ENCODE peak calls at places on chromosomes 13 and 19, in seven cellular contexts. G, E, Q, R, N, O and K are unnamed samples.

GRCh38 chr19:43562211-43562697 is 13.1 kb downstream of the XRCC1 start:
- DNase-seq in G (no peak), E (no peak), Q (no peak), R (no peak), N (no peak), O (no peak), K (no peak)

GRCh38 chr13:70960841-70961443 is 852.7 kb upstream of the KLHL1 start:
- DNase-seq in G (no peak), E (no peak), Q (peak), R (peak), N (no peak), O (peak), K (no peak)

GRCh38 chr19:39265321-39265916 is 2.8 kb upstream of the IFNL2 start:
- DNase-seq in G (peak), E (no peak), Q (no peak), R (peak), N (no peak), O (peak), K (no peak)

GRCh38 chr19:56725829-56726424 is 54.4 kb upstream of the ZNF835 start:
- DNase-seq in G (peak), E (no peak), Q (no peak), R (no peak), N (no peak), O (no peak), K (no peak)

GRCh38 chr19:41565384-41565730 is 10.6 kb upstream of the CEACAM21 start:
- DNase-seq in G (no peak), E (no peak), Q (no peak), R (no peak), N (no peak), O (no peak), K (no peak)

GRCh38 chr19:48686103-48686502 is 9.7 kb upstream of the FUT2 start:
- DNase-seq in G (no peak), E (no peak), Q (no peak), R (no peak), N (no peak), O (no peak), K (no peak)

GRCh38 chr13:48144413-48145035 is 49.6 kb upstream of the MED4 start:
- DNase-seq in G (peak), E (peak), Q (no peak), R (no peak), N (peak), O (no peak), K (no peak)

GRCh38 chr13:110431851-110432294 is 124.8 kb downstream of the COL4A2 start:
- DNase-seq in G (no peak), E (peak), Q (no peak), R (peak), N (no peak), O (no peak), K (no peak)

GRCh38 chr19:53013621-53014020 is at the start of gene ERVV-1:
- DNase-seq in G (no peak), E (no peak), Q (no peak), R (no peak), N (no peak), O (no peak), K (no peak)

GRCh38 chr19:12994701-12995595 is at the start of gene NFIX:
- DNase-seq in G (peak), E (peak), Q (peak), R (peak), N (peak), O (peak), K (no peak)

GRCh38 chr13:91553584-91553983 is 155.2 kb downstream of the GPC5 start:
- DNase-seq in G (no peak), E (no peak), Q (no peak), R (no peak), N (no peak), O (no peak), K (no peak)

GRCh38 chr13:95154441-95154886 is 146.8 kb downstream of the ABCC4 start:
- DNase-seq in G (no peak), E (no peak), Q (peak), R (no peak), N (no peak), O (no peak), K (no peak)

GRCh38 chr19:17686027-17686511 is 2.1 kb downstream of the UNC13A start:
- DNase-seq in G (no peak), E (no peak), Q (no peak), R (no peak), N (no peak), O (peak), K (no peak)

GRCh38 chr13:35499131-35500051 is 22.9 kb upstream of the MAB21L1 start:
- DNase-seq in G (no peak), E (peak), Q (no peak), R (no peak), N (no peak), O (no peak), K (no peak)

GRCh38 chr19:35157431-35157830 is 2.9 kb downstream of the FXYD5 start:
- DNase-seq in G (no peak), E (no peak), Q (no peak), R (no peak), N (no peak), O (no peak), K (no peak)

GRCh38 chr19:4090351-4091220 is 23.9 kb upstream of the ZBTB7A start:
- DNase-seq in G (no peak), E (no peak), Q (no peak), R (no peak), N (no peak), O (no peak), K (no peak)

GRCh38 chr19:41540041-41540695 is 35.8 kb upstream of the CEACAM21 start:
- DNase-seq in G (no peak), E (no peak), Q (no peak), R (no peak), N (no peak), O (no peak), K (no peak)

GRCh38 chr13:69199664-69200063 is 908.0 kb upstream of the ATXN8OS start:
- DNase-seq in G (no peak), E (no peak), Q (no peak), R (peak), N (no peak), O (no peak), K (no peak)

GRCh38 chr19:51607077-51607476 is 23.1 kb downstream of the SIGLEC5 start:
- DNase-seq in G (no peak), E (no peak), Q (no peak), R (no peak), N (no peak), O (no peak), K (no peak)

GRCh38 chr13:32838985-32839384 is 177.2 kb upstream of the KL start:
- DNase-seq in G (no peak), E (no peak), Q (no peak), R (no peak), N (no peak), O (no peak), K (no peak)

GRCh38 chr13:50340566-50341287 is 325.5 kb downstream of the KCNRG start:
- DNase-seq in G (peak), E (peak), Q (no peak), R (no peak), N (no peak), O (peak), K (no peak)

GRCh38 chr19:13006431-13007281 is 11.4 kb downstream of the NFIX start:
- DNase-seq in G (no peak), E (no peak), Q (no peak), R (no peak), N (no peak), O (no peak), K (no peak)

GRCh38 chr19:17764348-17764747 is 13.1 kb downstream of the FCHO1 start:
- DNase-seq in G (no peak), E (no peak), Q (no peak), R (no peak), N (no peak), O (no peak), K (no peak)

GRCh38 chr19:3257071-3257470 is 32.6 kb downstream of the CELF5 start:
- DNase-seq in G (no peak), E (no peak), Q (no peak), R (no peak), N (no peak), O (no peak), K (no peak)

GRCh38 chr19:49140951-49141350 is 14.2 kb downstream of the HRC start:
- DNase-seq in G (no peak), E (no peak), Q (no peak), R (no peak), N (no peak), O (no peak), K (no peak)

GRCh38 chr13:92734068-92734467 is 492.5 kb upstream of the GPC6 start:
- DNase-seq in G (no peak), E (no peak), Q (no peak), R (no peak), N (no peak), O (no peak), K (no peak)

GRCh38 chr13:30381049-30381448 is 41.2 kb upstream of the UBE2L5 start:
- DNase-seq in G (no peak), E (no peak), Q (no peak), R (no peak), N (no peak), O (no peak), K (no peak)

GRCh38 chr13:65309906-65310305 is 1920.2 kb downstream of the PCDH9 start:
- DNase-seq in G (no peak), E (no peak), Q (no peak), R (no peak), N (no peak), O (no peak), K (no peak)

GRCh38 chr13:75870397-75870801 is 234.3 kb downstream of the LMO7 start:
- DNase-seq in G (no peak), E (no peak), Q (peak), R (no peak), N (no peak), O (peak), K (no peak)

GRCh38 chr19:13826652-13827235 is 31.5 kb downstream of the ZSWIM4 start:
- DNase-seq in G (no peak), E (no peak), Q (no peak), R (no peak), N (no peak), O (no peak), K (no peak)

GRCh38 chr13:40682449-40683240 is 16.2 kb upstream of the FOXO1 start:
- DNase-seq in G (no peak), E (no peak), Q (peak), R (no peak), N (no peak), O (peak), K (no peak)

GRCh38 chr13:111667757-111668156 is 347.3 kb downstream of the TEX29 start:
- DNase-seq in G (no peak), E (no peak), Q (no peak), R (no peak), N (no peak), O (no peak), K (no peak)

GRCh38 chr19:49590971-49591730 is at the start of gene PRR12:
- DNase-seq in G (peak), E (peak), Q (peak), R (peak), N (peak), O (peak), K (no peak)

GRCh38 chr13:25345555-25345954 is 26.2 kb upstream of the ATP8A2 start:
- DNase-seq in G (no peak), E (no peak), Q (peak), R (no peak), N (no peak), O (peak), K (no peak)

GRCh38 chr19:55484571-55485438 is at the start of gene NAT14:
- DNase-seq in G (peak), E (peak), Q (peak), R (peak), N (no peak), O (peak), K (no peak)

GRCh38 chr13:48232420-48233096 is 448 bp upstream of the ITM2B start:
- DNase-seq in G (no peak), E (no peak), Q (no peak), R (no peak), N (no peak), O (peak), K (no peak)

GRCh38 chr19:13611596-13611995 is 105.3 kb upstream of the CACNA1A start:
- DNase-seq in G (no peak), E (no peak), Q (no peak), R (no peak), N (no peak), O (no peak), K (no peak)

GRCh38 chr19:55913643-55914268 is 18.4 kb downstream of the NLRP13 start:
- DNase-seq in G (no peak), E (no peak), Q (no peak), R (peak), N (no peak), O (no peak), K (no peak)

GRCh38 chr19:51698296-51698695 is 5.2 kb downstream of the SPACA6 start:
- DNase-seq in G (no peak), E (no peak), Q (no peak), R (no peak), N (no peak), O (no peak), K (no peak)

DNA sequence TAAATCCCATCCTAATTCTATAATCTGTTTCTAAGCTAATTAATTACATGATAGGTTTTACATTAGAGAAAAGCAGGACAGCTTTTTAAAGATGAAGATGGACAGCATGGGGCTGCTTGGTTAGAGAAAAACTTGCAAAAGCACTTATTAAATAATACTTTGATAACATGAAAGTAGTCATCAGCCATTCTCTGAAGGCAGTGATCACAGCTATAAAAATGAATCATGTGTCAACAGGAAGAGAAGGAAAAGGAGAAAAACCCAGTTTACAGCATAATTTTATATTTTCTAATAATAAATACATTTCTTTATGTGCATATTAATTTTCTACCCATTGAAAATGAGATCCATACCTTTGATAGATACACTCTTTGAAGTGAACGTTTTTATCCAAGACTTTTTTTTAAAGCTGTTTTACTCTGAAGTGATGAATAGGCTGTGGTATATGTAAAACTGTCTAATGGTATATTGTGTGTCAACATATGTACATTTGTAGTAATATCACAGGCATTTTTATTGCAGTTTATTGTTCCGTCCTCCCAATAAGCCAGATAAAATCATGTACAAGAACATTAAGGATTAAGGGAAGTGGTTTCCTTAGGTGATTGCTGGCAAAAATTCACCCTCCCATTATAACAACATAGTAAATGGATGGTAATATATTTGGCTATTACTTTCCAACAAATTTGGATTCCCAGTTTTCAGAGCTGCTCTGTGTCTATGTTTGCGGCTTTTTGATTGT is 1.4 kb upstream of the KLF5 start:
- DNase-seq in G (no peak), E (no peak), Q (peak), R (no peak), N (no peak), O (no peak), K (no peak)
- H3K4me3 ChIP-seq in G (peak), E (no peak), Q (peak), R (no peak), N (peak), O (peak), K (no peak)

GRCh38 chr13:99086149-99086868 is 108.4 kb upstream of the DOCK9 start:
- DNase-seq in G (peak), E (peak), Q (peak), R (peak), N (peak), O (peak), K (no peak)

GRCh38 chr13:99087954-99088491 is 110.2 kb upstream of the DOCK9 start:
- DNase-seq in G (peak), E (no peak), Q (no peak), R (peak), N (no peak), O (peak), K (no peak)

GRCh38 chr13:99086869-99087129 is 108.9 kb upstream of the DOCK9 start:
- DNase-seq in G (no peak), E (no peak), Q (no peak), R (peak), N (peak), O (no peak), K (no peak)

GRCh38 chr13:99085846-99086148 is 107.9 kb upstream of the DOCK9 start:
- DNase-seq in G (no peak), E (no peak), Q (no peak), R (no peak), N (no peak), O (no peak), K (no peak)

GRCh38 chr13:99087130-99087953 is 109.5 kb upstream of the DOCK9 start:
- DNase-seq in G (peak), E (peak), Q (peak), R (peak), N (peak), O (peak), K (peak)
- TF ChIP-seq CTCF in G (no peak), E (peak), Q (peak), R (peak), N (no peak), O (no peak), K (peak)

DNA sequence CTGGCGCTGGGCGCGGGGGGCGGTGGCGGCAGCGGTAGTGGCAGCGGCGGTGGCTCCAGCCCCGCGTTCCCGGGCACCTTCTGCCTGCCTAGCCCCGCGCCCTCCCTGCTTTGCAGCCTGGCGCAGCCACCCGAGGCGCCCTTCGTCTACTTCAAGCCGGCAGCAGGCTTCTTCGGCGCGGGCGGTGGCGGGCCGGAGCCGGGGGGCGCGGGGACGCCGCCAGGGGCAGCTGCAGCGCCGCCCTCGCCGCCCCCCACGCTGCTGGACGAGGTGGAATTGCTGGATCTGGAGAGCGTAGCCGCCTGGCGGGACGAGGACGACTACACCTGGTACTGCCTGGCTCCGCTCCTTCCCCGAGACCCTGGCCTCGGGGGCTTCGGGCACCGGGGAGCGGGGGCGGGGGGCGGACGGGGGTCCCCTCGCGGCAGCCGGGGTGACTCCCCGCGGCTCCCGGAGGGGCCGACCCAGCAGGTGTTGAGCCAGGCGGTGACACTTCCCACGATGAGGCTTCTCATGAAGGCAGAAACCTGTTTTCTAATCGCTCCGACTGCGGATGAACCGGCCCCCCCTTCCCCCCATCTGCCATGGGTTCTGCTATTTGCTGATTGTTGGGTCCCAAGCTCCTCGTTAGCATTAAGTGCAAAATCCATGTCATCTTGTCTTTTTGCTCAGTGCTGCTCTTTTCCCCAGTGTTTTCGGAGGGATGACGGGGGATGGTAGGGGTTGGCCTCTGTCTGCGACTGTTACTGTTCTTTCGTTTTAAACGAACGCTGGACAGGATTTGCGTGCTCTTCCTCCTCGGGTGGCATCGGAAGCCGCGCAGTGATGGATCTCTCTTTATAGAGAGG is 948 bp downstream of the SLAIN1 start:
- DNase-seq in G (peak), E (peak), Q (no peak), R (peak), N (peak), O (peak), K (no peak)
- H3K4me3 ChIP-seq in G (peak), E (peak), Q (peak), R (peak), N (peak), O (peak), K (peak)

GRCh38 chr13:102089177-102089576 is 312.7 kb downstream of the FGF14 start:
- DNase-seq in G (no peak), E (no peak), Q (peak), R (no peak), N (no peak), O (no peak), K (no peak)
- TF ChIP-seq CTCF in G (no peak), E (peak), Q (peak), R (peak), N (no peak), O (peak), K (peak)

DNA sequence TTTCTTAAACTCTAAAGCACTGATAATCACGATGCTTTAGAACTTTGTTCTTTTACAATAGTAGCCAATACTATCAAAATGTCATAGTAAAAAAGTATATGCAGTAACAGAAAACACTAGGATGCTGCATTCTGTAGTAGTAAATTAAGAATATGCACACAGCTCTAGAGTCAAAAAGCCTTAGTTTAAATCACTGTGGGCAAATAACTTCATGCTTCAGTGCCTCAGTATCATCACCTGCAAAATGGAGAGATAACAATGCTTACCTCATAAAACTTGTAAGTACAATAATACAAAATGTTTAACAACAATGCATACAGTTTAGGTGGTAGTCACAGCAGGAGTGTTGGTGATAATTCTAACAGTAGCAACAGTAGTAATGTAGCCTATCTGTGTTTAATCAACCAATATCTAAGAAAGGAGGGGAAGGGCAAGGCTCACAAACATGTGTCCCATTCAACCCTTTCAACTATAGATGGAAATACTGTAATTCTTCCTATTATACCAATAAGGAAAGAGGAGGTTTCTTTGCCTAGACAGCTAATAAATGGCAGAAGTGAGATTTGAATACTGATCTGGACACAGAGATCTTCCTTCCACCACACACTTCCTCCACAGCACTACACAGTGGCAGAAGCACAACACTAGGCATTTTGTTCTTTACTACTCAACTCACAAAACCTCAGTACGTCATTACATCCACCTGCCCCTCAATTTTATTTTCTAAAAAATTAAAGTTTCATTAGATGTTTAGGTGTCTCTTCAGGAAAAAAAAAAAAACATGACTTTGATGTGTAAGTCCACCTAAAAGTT is 4.6 kb downstream of the RBM26 start:
- DNase-seq in G (no peak), E (no peak), Q (no peak), R (no peak), N (no peak), O (no peak), K (no peak)
- H3K4me3 ChIP-seq in G (no peak), E (no peak), Q (no peak), R (no peak), N (no peak), O (peak), K (no peak)

GRCh38 chr13:88068975-88069374 is 397.8 kb downstream of the SLITRK5 start:
- DNase-seq in G (peak), E (no peak), Q (peak), R (peak), N (no peak), O (peak), K (no peak)
- TF ChIP-seq CTCF in G (no peak), E (no peak), Q (no peak), R (peak), N (no peak), O (peak), K (no peak)